ENCODE peak calls at places on chromosome 6, in seven cellular contexts. One of them, this sample, is unnamed.

GRCh38 chr6:161257778-161258457 is 15.9 kb downstream of the AGPAT4 start:
- DNase-seq in B cell: no peak
- DNase-seq in activated CD8-positive, alpha-beta memory T cell treated with anti-CD3 and anti-CD28 coated beads, Interleukin-2, amount 10 ng/mL, durations not matched to agents 7 days and 5 days: no peak
- DNase-seq in neural progenitor cell: no peak
- DNase-seq in glutamatergic neuron: no peak
- DNase-seq in effector CD8-positive, alpha-beta T cell: no peak
- DNase-seq in ELF-1: no peak
- DNase-seq in this sample: no peak

GRCh38 chr6:100719883-100720682 is 161.0 kb downstream of the ASCC3 start:
- DNase-seq in B cell: no peak
- DNase-seq in activated CD8-positive, alpha-beta memory T cell treated with anti-CD3 and anti-CD28 coated beads, Interleukin-2, amount 10 ng/mL, durations not matched to agents 7 days and 5 days: no peak
- DNase-seq in neural progenitor cell: no peak
- DNase-seq in glutamatergic neuron: no peak
- DNase-seq in effector CD8-positive, alpha-beta T cell: no peak
- DNase-seq in ELF-1: no peak
- DNase-seq in this sample: no peak

GRCh38 chr6:6694368-6694780 is 105.9 kb downstream of the LY86 start:
- DNase-seq in B cell: no peak
- DNase-seq in activated CD8-positive, alpha-beta memory T cell treated with anti-CD3 and anti-CD28 coated beads, Interleukin-2, amount 10 ng/mL, durations not matched to agents 7 days and 5 days: no peak
- DNase-seq in neural progenitor cell: no peak
- DNase-seq in glutamatergic neuron: no peak
- DNase-seq in effector CD8-positive, alpha-beta T cell: no peak
- DNase-seq in ELF-1: peak
- DNase-seq in this sample: no peak

GRCh38 chr6:44004625-44005506 is 122.4 kb downstream of the MRPL14 start:
- DNase-seq in B cell: no peak
- DNase-seq in activated CD8-positive, alpha-beta memory T cell treated with anti-CD3 and anti-CD28 coated beads, Interleukin-2, amount 10 ng/mL, durations not matched to agents 7 days and 5 days: no peak
- DNase-seq in neural progenitor cell: no peak
- DNase-seq in glutamatergic neuron: no peak
- DNase-seq in effector CD8-positive, alpha-beta T cell: no peak
- DNase-seq in ELF-1: no peak
- DNase-seq in this sample: no peak

GRCh38 chr6:134816780-134817179 is 133.1 kb downstream of the ALDH8A1 start:
- DNase-seq in B cell: no peak
- DNase-seq in activated CD8-positive, alpha-beta memory T cell treated with anti-CD3 and anti-CD28 coated beads, Interleukin-2, amount 10 ng/mL, durations not matched to agents 7 days and 5 days: no peak
- DNase-seq in neural progenitor cell: no peak
- DNase-seq in glutamatergic neuron: no peak
- DNase-seq in effector CD8-positive, alpha-beta T cell: no peak
- DNase-seq in ELF-1: no peak
- DNase-seq in this sample: no peak

GRCh38 chr6:85364354-85364753 is 85.5 kb upstream of the NT5E start:
- DNase-seq in B cell: no peak
- DNase-seq in activated CD8-positive, alpha-beta memory T cell treated with anti-CD3 and anti-CD28 coated beads, Interleukin-2, amount 10 ng/mL, durations not matched to agents 7 days and 5 days: peak
- DNase-seq in neural progenitor cell: no peak
- DNase-seq in glutamatergic neuron: no peak
- DNase-seq in effector CD8-positive, alpha-beta T cell: no peak
- DNase-seq in ELF-1: no peak
- DNase-seq in this sample: no peak

GRCh38 chr6:129280719-129281118 is 397.8 kb downstream of the LAMA2 start:
- DNase-seq in B cell: no peak
- DNase-seq in activated CD8-positive, alpha-beta memory T cell treated with anti-CD3 and anti-CD28 coated beads, Interleukin-2, amount 10 ng/mL, durations not matched to agents 7 days and 5 days: peak
- DNase-seq in neural progenitor cell: no peak
- DNase-seq in glutamatergic neuron: no peak
- DNase-seq in effector CD8-positive, alpha-beta T cell: no peak
- DNase-seq in ELF-1: no peak
- DNase-seq in this sample: peak

GRCh38 chr6:10425973-10426780 is 11.3 kb upstream of the TFAP2A start:
- DNase-seq in B cell: no peak
- DNase-seq in activated CD8-positive, alpha-beta memory T cell treated with anti-CD3 and anti-CD28 coated beads, Interleukin-2, amount 10 ng/mL, durations not matched to agents 7 days and 5 days: no peak
- DNase-seq in neural progenitor cell: peak
- DNase-seq in glutamatergic neuron: peak
- DNase-seq in effector CD8-positive, alpha-beta T cell: no peak
- DNase-seq in ELF-1: peak
- DNase-seq in this sample: no peak

GRCh38 chr6:4636141-4636880 is 139.9 kb upstream of the CDYL start:
- DNase-seq in B cell: no peak
- DNase-seq in activated CD8-positive, alpha-beta memory T cell treated with anti-CD3 and anti-CD28 coated beads, Interleukin-2, amount 10 ng/mL, durations not matched to agents 7 days and 5 days: no peak
- DNase-seq in neural progenitor cell: no peak
- DNase-seq in glutamatergic neuron: no peak
- DNase-seq in effector CD8-positive, alpha-beta T cell: no peak
- DNase-seq in ELF-1: no peak
- DNase-seq in this sample: no peak

GRCh38 chr6:43698584-43699349 is 11.2 kb upstream of the MRPS18A start:
- DNase-seq in B cell: no peak
- DNase-seq in activated CD8-positive, alpha-beta memory T cell treated with anti-CD3 and anti-CD28 coated beads, Interleukin-2, amount 10 ng/mL, durations not matched to agents 7 days and 5 days: no peak
- DNase-seq in neural progenitor cell: peak
- DNase-seq in glutamatergic neuron: peak
- DNase-seq in effector CD8-positive, alpha-beta T cell: no peak
- DNase-seq in ELF-1: no peak
- DNase-seq in this sample: no peak

GRCh38 chr6:146915671-146916127 is 288.5 kb upstream of the STXBP5 start:
- DNase-seq in B cell: no peak
- DNase-seq in activated CD8-positive, alpha-beta memory T cell treated with anti-CD3 and anti-CD28 coated beads, Interleukin-2, amount 10 ng/mL, durations not matched to agents 7 days and 5 days: no peak
- DNase-seq in neural progenitor cell: no peak
- DNase-seq in glutamatergic neuron: no peak
- DNase-seq in effector CD8-positive, alpha-beta T cell: no peak
- DNase-seq in ELF-1: no peak
- DNase-seq in this sample: no peak

GRCh38 chr6:7991992-7992815 is 72.0 kb downstream of the BLOC1S5 start:
- DNase-seq in B cell: no peak
- DNase-seq in activated CD8-positive, alpha-beta memory T cell treated with anti-CD3 and anti-CD28 coated beads, Interleukin-2, amount 10 ng/mL, durations not matched to agents 7 days and 5 days: no peak
- DNase-seq in neural progenitor cell: peak
- DNase-seq in glutamatergic neuron: no peak
- DNase-seq in effector CD8-positive, alpha-beta T cell: no peak
- DNase-seq in ELF-1: peak
- DNase-seq in this sample: no peak

GRCh38 chr6:113047932-113048331 is 700.8 kb downstream of the RFPL4B start:
- DNase-seq in B cell: no peak
- DNase-seq in activated CD8-positive, alpha-beta memory T cell treated with anti-CD3 and anti-CD28 coated beads, Interleukin-2, amount 10 ng/mL, durations not matched to agents 7 days and 5 days: no peak
- DNase-seq in neural progenitor cell: no peak
- DNase-seq in glutamatergic neuron: no peak
- DNase-seq in effector CD8-positive, alpha-beta T cell: no peak
- DNase-seq in ELF-1: no peak
- DNase-seq in this sample: no peak

GRCh38 chr6:53651149-53651763 is 14.3 kb downstream of the KLHL31 start:
- DNase-seq in B cell: peak
- DNase-seq in activated CD8-positive, alpha-beta memory T cell treated with anti-CD3 and anti-CD28 coated beads, Interleukin-2, amount 10 ng/mL, durations not matched to agents 7 days and 5 days: peak
- DNase-seq in neural progenitor cell: peak
- DNase-seq in glutamatergic neuron: peak
- DNase-seq in effector CD8-positive, alpha-beta T cell: peak
- DNase-seq in ELF-1: no peak
- DNase-seq in this sample: peak

GRCh38 chr6:134621858-134622257 is 303.9 kb upstream of the SGK1 start:
- DNase-seq in B cell: no peak
- DNase-seq in activated CD8-positive, alpha-beta memory T cell treated with anti-CD3 and anti-CD28 coated beads, Interleukin-2, amount 10 ng/mL, durations not matched to agents 7 days and 5 days: no peak
- DNase-seq in neural progenitor cell: no peak
- DNase-seq in glutamatergic neuron: no peak
- DNase-seq in effector CD8-positive, alpha-beta T cell: no peak
- DNase-seq in ELF-1: no peak
- DNase-seq in this sample: no peak

GRCh38 chr6:107114872-107115694 is at the start of gene BEND3:
- DNase-seq in B cell: peak
- DNase-seq in activated CD8-positive, alpha-beta memory T cell treated with anti-CD3 and anti-CD28 coated beads, Interleukin-2, amount 10 ng/mL, durations not matched to agents 7 days and 5 days: peak
- DNase-seq in neural progenitor cell: peak
- DNase-seq in glutamatergic neuron: peak
- DNase-seq in effector CD8-positive, alpha-beta T cell: peak
- DNase-seq in ELF-1: no peak
- DNase-seq in this sample: peak

GRCh38 chr6:118644007-118644406 is 7.4 kb downstream of the CEP85L start:
- DNase-seq in B cell: no peak
- DNase-seq in activated CD8-positive, alpha-beta memory T cell treated with anti-CD3 and anti-CD28 coated beads, Interleukin-2, amount 10 ng/mL, durations not matched to agents 7 days and 5 days: no peak
- DNase-seq in neural progenitor cell: no peak
- DNase-seq in glutamatergic neuron: no peak
- DNase-seq in effector CD8-positive, alpha-beta T cell: no peak
- DNase-seq in ELF-1: no peak
- DNase-seq in this sample: no peak